ENCODE peak calls at places on chromosomes 4 and X, in eight cellular contexts. L is hypothalamus, J is dorsolateral prefrontal cortex, F is suprapubic skin, B is foreskin keratinocyte, W is SW480, P is bronchial epithelial cell, E is pancreas. H is an unnamed sample.
A peak's percentile ranks its signal among the peaks of the same experiment; 100 is the strongest.

GRCh38 chrX:39507034-39507433 is 590.7 kb downstream of the BCOR start:
- DNase-seq in L (no peak), J (no peak), F (no peak), B (no peak), W (no peak), P (no peak), E (no peak), H (no peak)

GRCh38 chrX:138298268-138298667 is 413.2 kb downstream of the FGF13 start:
- DNase-seq in L (no peak), J (no peak), F (no peak), B (no peak), W (peak; percentile 2), P (peak; percentile 0), E (no peak), H (no peak)

GRCh38 chrX:24380273-24381036 is 20.0 kb downstream of the SUPT20HL1 start:
- DNase-seq in L (no peak), J (no peak), F (no peak), B (no peak), W (no peak), P (no peak), E (no peak), H (no peak)

GRCh38 chr4:66575024-66575696 is 904.9 kb upstream of the EPHA5 start:
- DNase-seq in L (no peak), J (no peak), F (no peak), B (peak; percentile 74), W (peak; percentile 72), P (peak; percentile 73), E (peak; percentile 57), H (no peak)

GRCh38 chr4:76072760-76073159 is 1.7 kb upstream of the ART3 start:
- DNase-seq in L (no peak), J (no peak), F (no peak), B (no peak), W (no peak), P (no peak), E (no peak), H (no peak)

GRCh38 chr4:91958651-91959050 is 345.1 kb upstream of the GRID2 start:
- DNase-seq in L (no peak), J (no peak), F (no peak), B (no peak), W (no peak), P (no peak), E (no peak), H (no peak)

GRCh38 chr4:74793757-74794340 is 474 bp downstream of the BTC start:
- DNase-seq in L (peak; percentile 16), J (no peak), F (peak; percentile 60), B (no peak), W (peak; percentile 83), P (peak; percentile 46), E (peak; percentile 88), H (no peak)

GRCh38 chr4:110877728-110878382 is 255.0 kb upstream of the PITX2 start:
- DNase-seq in L (no peak), J (no peak), F (no peak), B (no peak), W (no peak), P (no peak), E (no peak), H (no peak)

GRCh38 chr4:10461850-10462400 is 4.7 kb upstream of the ZNF518B start:
- DNase-seq in L (no peak), J (no peak), F (no peak), B (no peak), W (no peak), P (no peak), E (no peak), H (no peak)

GRCh38 chr4:39435875-39436563 is 22.7 kb downstream of the RPL9 start:
- DNase-seq in L (no peak), J (no peak), F (no peak), B (no peak), W (no peak), P (no peak), E (no peak), H (no peak)

GRCh38 chrX:39576081-39576701 is 521.6 kb downstream of the BCOR start:
- DNase-seq in L (peak; percentile 46), J (no peak), F (no peak), B (no peak), W (no peak), P (no peak), E (no peak), H (peak; percentile 22)

GRCh38 chrX:20320461-20321159 is 53.9 kb upstream of the RPS6KA3 start:
- DNase-seq in L (no peak), J (no peak), F (no peak), B (no peak), W (no peak), P (no peak), E (no peak), H (no peak)

GRCh38 chrX:41442824-41443560 is 4.2 kb upstream of the NYX start:
- DNase-seq in L (no peak), J (no peak), F (no peak), B (no peak), W (no peak), P (no peak), E (no peak), H (no peak)

GRCh38 chr4:3716034-3716875 is 49.9 kb upstream of the ADRA2C start:
- DNase-seq in L (no peak), J (no peak), F (peak; percentile 50), B (no peak), W (no peak), P (no peak), E (peak; percentile 44), H (no peak)

GRCh38 chr4:71141125-71141524 is 147.7 kb downstream of the DCK start:
- DNase-seq in L (no peak), J (no peak), F (no peak), B (no peak), W (no peak), P (no peak), E (no peak), H (no peak)

GRCh38 chrX:11367609-11368430 is 74.6 kb downstream of the AMELX start:
- DNase-seq in L (no peak), J (no peak), F (no peak), B (no peak), W (no peak), P (peak; percentile 48), E (no peak), H (no peak)

GRCh38 chrX:46180258-46180687 is 364.9 kb downstream of the ZNF674 start:
- DNase-seq in L (no peak), J (no peak), F (no peak), B (peak; percentile 67), W (peak; percentile 86), P (peak; percentile 71), E (no peak), H (no peak)

GRCh38 chrX:138519296-138519695 is 192.2 kb downstream of the FGF13 start:
- DNase-seq in L (no peak), J (no peak), F (no peak), B (no peak), W (peak; percentile 36), P (peak; percentile 4), E (no peak), H (no peak)

GRCh38 chrX:31178769-31179125 is 106.9 kb upstream of the FTHL17 start:
- DNase-seq in L (no peak), J (no peak), F (no peak), B (no peak), W (no peak), P (no peak), E (no peak), H (no peak)

GRCh38 chr4:185865901-185866328 is 53.9 kb upstream of the SORBS2 start:
- DNase-seq in L (no peak), J (no peak), F (no peak), B (peak; percentile 55), W (no peak), P (peak; percentile 82), E (no peak), H (no peak)

GRCh38 chr4:145177511-145177905 is 2.9 kb downstream of the OTUD4 start:
- DNase-seq in L (no peak), J (no peak), F (no peak), B (no peak), W (no peak), P (peak; percentile 6), E (no peak), H (peak; percentile 15)

GRCh38 chr4:168699224-168699878 is 202.5 kb downstream of the PALLD start:
- DNase-seq in L (no peak), J (no peak), F (no peak), B (no peak), W (no peak), P (no peak), E (no peak), H (no peak)

GRCh38 chr4:16082424-16083216 is 1.2 kb downstream of the PROM1 start:
- DNase-seq in L (peak; percentile 15), J (no peak), F (no peak), B (no peak), W (peak; percentile 7), P (no peak), E (peak; percentile 76), H (no peak)

GRCh38 chr4:77820836-77821561 is 1.8 kb upstream of the CNOT6L start:
- DNase-seq in L (no peak), J (no peak), F (no peak), B (peak; percentile 27), W (no peak), P (peak; percentile 64), E (no peak), H (peak; percentile 36)

GRCh38 chr4:124710253-124710849 is 2.2 kb downstream of the ANKRD50 start:
- DNase-seq in L (no peak), J (no peak), F (no peak), B (no peak), W (no peak), P (peak; percentile 29), E (no peak), H (no peak)

GRCh38 chrX:47189906-47190305 is 3.7 kb upstream of the UBA1 start:
- DNase-seq in L (no peak), J (no peak), F (no peak), B (no peak), W (no peak), P (no peak), E (no peak), H (no peak)

GRCh38 chr4:101271516-101271915 is 75.8 kb downstream of the PPP3CA start:
- DNase-seq in L (no peak), J (no peak), F (no peak), B (no peak), W (no peak), P (no peak), E (no peak), H (no peak)

GRCh38 chrX:153725039-153725831 is 579 bp downstream of the ABCD1 start:
- DNase-seq in L (no peak), J (no peak), F (no peak), B (no peak), W (no peak), P (no peak), E (peak; percentile 65), H (no peak)

GRCh38 chr4:40991908-40992307 is 222.4 kb downstream of the APBB2 start:
- DNase-seq in L (no peak), J (no peak), F (no peak), B (no peak), W (no peak), P (no peak), E (no peak), H (no peak)

GRCh38 chr4:8589831-8590545 is 2.6 kb upstream of the CPZ start:
- DNase-seq in L (no peak), J (no peak), F (no peak), B (no peak), W (no peak), P (no peak), E (peak; percentile 19), H (no peak)

GRCh38 chr4:186132577-186133277 is 28.2 kb downstream of the FAM149A start:
- DNase-seq in L (no peak), J (no peak), F (no peak), B (no peak), W (peak; percentile 18), P (peak; percentile 59), E (no peak), H (no peak)

GRCh38 chr4:3471098-3471760 is 8.1 kb downstream of the DOK7 start:
- DNase-seq in L (no peak), J (no peak), F (no peak), B (no peak), W (no peak), P (no peak), E (no peak), H (no peak)

GRCh38 chr4:176333076-176333475 is 13.3 kb downstream of the SPCS3 start:
- DNase-seq in L (no peak), J (no peak), F (no peak), B (no peak), W (no peak), P (no peak), E (no peak), H (no peak)

GRCh38 chr4:118772149-118773081 is 63.5 kb downstream of the SEC24D start:
- DNase-seq in L (no peak), J (no peak), F (no peak), B (no peak), W (peak; percentile 51), P (peak; percentile 66), E (no peak), H (peak; percentile 47)